ENCODE peak calls at places on chromosome 15, in four cellular contexts. D, P, J and W are unnamed samples.

GRCh38 chr15:26882616-26883365 is 15.9 kb downstream of the GABRA5 start:
- DNase-seq in J (no peak), D (no peak), P (no peak), W (no peak)

GRCh38 chr15:67366904-67367303 is 112.3 kb downstream of the IQCH start:
- DNase-seq in J (no peak), P (no peak), D (no peak), W (peak; percentile 1)

GRCh38 chr15:75955720-75956119 is 52.0 kb downstream of the FBXO22 start:
- DNase-seq in P (no peak), D (no peak), J (no peak), W (no peak)

GRCh38 chr15:45393851-45394250 is 15.5 kb upstream of the GATM start:
- DNase-seq in D (no peak), P (peak; percentile 59), J (no peak), W (no peak)

GRCh38 chr15:98954411-98954810 is 53.2 kb downstream of the PGPEP1L start:
- DNase-seq in D (no peak), J (no peak), P (no peak), W (peak; percentile 24)

GRCh38 chr15:60444289-60444912 is 34.5 kb downstream of the ICE2 start:
- DNase-seq in P (peak; percentile 28), D (no peak), J (no peak), W (no peak)

GRCh38 chr15:83194527-83194926 is 13.1 kb downstream of the HDGFL3 start:
- DNase-seq in J (no peak), D (no peak), P (no peak), W (no peak)

GRCh38 chr15:87369269-87369668 is 887.3 kb downstream of the NTRK3 start:
- DNase-seq in D (no peak), J (no peak), P (no peak), W (no peak)

GRCh38 chr15:65386376-65386775 is 8.6 kb upstream of the IGDCC3 start:
- DNase-seq in D (no peak), P (no peak), J (no peak), W (no peak)

GRCh38 chr15:72790302-72790955 is 6.9 kb upstream of the ADPGK start:
- DNase-seq in D (no peak), P (no peak), J (no peak), W (no peak)

GRCh38 chr15:25061808-25062550 is 107.2 kb downstream of the SNRPN start:
- DNase-seq in D (no peak), J (no peak), P (no peak), W (no peak)

GRCh38 chr15:77208222-77208621 is 137.3 kb upstream of the TSPAN3 start:
- DNase-seq in J (no peak), D (no peak), P (no peak), W (no peak)

GRCh38 chr15:33580526-33580925 is 269.8 kb downstream of the RYR3 start:
- DNase-seq in D (no peak), J (no peak), P (no peak), W (no peak)

GRCh38 chr15:40942337-40942854 is 10.9 kb upstream of the CHAC1 start:
- DNase-seq in P (no peak), J (no peak), D (no peak), W (no peak)

GRCh38 chr15:40415226-40415625 is 9.6 kb downstream of the IVD start:
- DNase-seq in J (no peak), P (no peak), D (no peak), W (no peak)

GRCh38 chr15:69035205-69035917 is 20.9 kb downstream of the NOX5 start:
- DNase-seq in P (peak; percentile 23), J (peak; percentile 61), D (no peak), W (no peak)

GRCh38 chr15:75452968-75453702 is 1.6 kb upstream of the SIN3A start:
- DNase-seq in J (no peak), P (peak; percentile 42), D (peak; percentile 21), W (peak; percentile 30)

GRCh38 chr15:28996289-28996688 is 110.5 kb downstream of the APBA2 start:
- DNase-seq in P (no peak), D (no peak), J (no peak), W (no peak)

GRCh38 chr15:66459818-66460615 is 37.5 kb downstream of the SNAPC5 start:
- DNase-seq in D (no peak), P (no peak), J (no peak), W (no peak)

GRCh38 chr15:78000089-78000926 is 77.2 kb downstream of the TBC1D2B start:
- DNase-seq in D (peak; percentile 81), P (peak; percentile 62), J (peak; percentile 57), W (no peak)

GRCh38 chr15:77637851-77638402 is 5.2 kb upstream of the LINGO1 start:
- DNase-seq in J (no peak), D (no peak), P (no peak), W (no peak)

GRCh38 chr15:72964135-72964534 is 88.1 kb upstream of the NEO1 start:
- DNase-seq in P (no peak), J (no peak), D (no peak), W (no peak)

GRCh38 chr15:29939404-29939803 is 117.1 kb upstream of the TJP1 start:
- DNase-seq in J (no peak), D (no peak), P (no peak), W (no peak)

GRCh38 chr15:78726870-78727551 is 84.3 kb downstream of the ADAMTS7 start:
- DNase-seq in D (peak; percentile 70), P (peak; percentile 28), J (peak; percentile 82), W (no peak)

GRCh38 chr15:91202510-91202909 is 102.5 kb downstream of the SV2B start:
- DNase-seq in P (no peak), D (no peak), J (no peak), W (no peak)

GRCh38 chr15:68818671-68819450 is 1.8 kb downstream of the ANP32A start:
- DNase-seq in J (peak; percentile 59), P (peak; percentile 24), D (no peak), W (no peak)

GRCh38 chr15:98855815-98856539 is 151.6 kb downstream of the PGPEP1L start:
- DNase-seq in D (no peak), J (no peak), P (no peak), W (no peak)

GRCh38 chr15:40762919-40763800 is 708 bp upstream of the GCHFR start:
- DNase-seq in J (peak; percentile 87), D (no peak), P (peak; percentile 85), W (no peak)

GRCh38 chr15:69017978-69018377 is 3.5 kb downstream of the NOX5 start:
- DNase-seq in P (peak; percentile 71), D (no peak), J (peak; percentile 28), W (no peak)

GRCh38 chr15:59997070-59997701 is 6.9 kb upstream of the FOXB1 start:
- DNase-seq in J (peak; percentile 53), D (no peak), P (no peak), W (no peak)

GRCh38 chr15:60134609-60135008 is 130.5 kb downstream of the FOXB1 start:
- DNase-seq in J (no peak), D (no peak), P (no peak), W (no peak)

GRCh38 chr15:77986891-77987764 is 90.4 kb downstream of the TBC1D2B start:
- DNase-seq in P (no peak), D (no peak), J (no peak), W (no peak)

GRCh38 chr15:101127503-101128076 is 124.3 kb downstream of the CHSY1 start:
- DNase-seq in D (peak; percentile 15), P (peak; percentile 24), J (no peak), W (peak; percentile 82)

GRCh38 chr15:77112819-77113569 is 42.1 kb upstream of the TSPAN3 start:
- DNase-seq in P (no peak), D (no peak), J (no peak), W (no peak)

GRCh38 chr15:62406268-62406667 is 241.2 kb upstream of the C2CD4B start:
- DNase-seq in J (no peak), P (no peak), D (no peak), W (no peak)

GRCh38 chr15:77064539-77065308 is 6.2 kb downstream of the TSPAN3 start:
- DNase-seq in P (no peak), D (no peak), J (peak; percentile 20), W (no peak)

GRCh38 chr15:95912280-95912625 is 418.2 kb upstream of the NR2F2 start:
- DNase-seq in D (no peak), J (no peak), P (peak; percentile 66), W (no peak)
- TF ChIP-seq SP1 in D (no peak), J (no peak), P (no peak), W (no peak)

GRCh38 chr15:49435201-49435600 is 12.2 kb downstream of the FGF7 start:
- DNase-seq in D (no peak), J (no peak), P (no peak), W (no peak)
- TF ChIP-seq YY1 in D (no peak), J (no peak), P (no peak), W (no peak)

GRCh38 chr15:70237626-70238025 is 139.9 kb upstream of the TLE3 start:
- DNase-seq in J (no peak), P (no peak), D (no peak), W (no peak)

GRCh38 chr15:70238917-70239316 is 141.2 kb upstream of the TLE3 start:
- DNase-seq in P (no peak), J (no peak), D (no peak), W (no peak)

GRCh38 chr15:70234256-70234965 is 136.7 kb upstream of the TLE3 start:
- DNase-seq in P (no peak), D (no peak), J (no peak), W (no peak)

GRCh38 chr15:70235347-70235746 is 137.6 kb upstream of the TLE3 start:
- DNase-seq in D (no peak), J (no peak), P (no peak), W (no peak)

GRCh38 chr15:70236306-70237103 is 138.8 kb upstream of the TLE3 start:
- DNase-seq in J (no peak), D (no peak), P (no peak), W (no peak)
- TF ChIP-seq SP1 in J (no peak), D (no peak), P (no peak), W (no peak)

DNA sequence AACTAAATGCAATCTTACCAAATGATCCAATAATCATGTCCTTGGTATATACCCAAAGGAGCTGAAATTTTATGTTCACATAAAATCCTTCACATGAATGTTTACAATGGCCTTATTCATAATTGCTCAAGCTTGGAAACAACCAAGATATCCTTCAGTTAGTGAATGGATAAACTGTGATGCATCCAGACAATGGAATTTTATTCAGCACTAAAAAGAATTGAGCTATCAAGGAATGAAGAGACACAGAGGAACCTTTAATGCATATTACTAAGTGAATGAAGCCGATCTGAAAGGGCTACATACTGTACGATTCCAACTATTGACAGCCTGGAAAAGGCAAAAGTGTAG is 168.4 kb downstream of the PDE8A start:
- DNase-seq in D (no peak), J (no peak), P (no peak), W (no peak)
- TF ChIP-seq YY1 in D (no peak), J (no peak), P (no peak), W (no peak)

DNA sequence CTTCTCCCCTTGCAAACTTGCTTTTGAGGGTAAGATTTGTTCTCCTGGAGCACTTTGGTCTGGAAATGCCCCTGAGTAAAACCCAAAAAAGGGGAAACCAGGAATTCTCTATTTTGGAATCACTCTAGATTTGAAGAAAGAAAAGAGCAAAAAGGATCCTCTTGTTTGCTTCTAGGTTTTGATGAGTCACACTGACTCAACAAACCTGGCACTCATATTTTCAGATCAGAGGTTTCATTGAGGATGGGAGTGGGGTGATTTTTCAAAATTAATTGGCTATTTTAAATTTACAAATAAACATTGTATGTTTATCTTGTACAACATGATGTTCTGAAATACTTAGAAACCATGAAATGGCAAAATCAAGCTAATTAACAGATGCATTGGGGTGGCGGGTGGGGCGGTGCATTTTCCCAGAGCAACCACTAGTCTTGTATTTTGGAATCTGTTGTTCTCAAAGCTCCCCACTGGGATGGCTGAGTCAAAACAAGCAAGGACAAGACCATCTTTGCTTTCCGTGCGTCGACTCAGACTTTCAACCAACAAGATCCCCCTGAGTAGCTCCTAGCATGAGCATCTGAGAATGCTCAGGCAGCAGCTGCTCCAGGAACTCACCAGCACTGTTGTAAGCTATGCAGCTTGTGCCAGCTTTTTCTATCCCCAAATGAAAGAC is 451.4 kb downstream of the WDR72 start:
- DNase-seq in P (no peak), D (no peak), J (no peak), W (no peak)
- TF ChIP-seq SP1 in P (no peak), D (no peak), J (no peak), W (no peak)

GRCh38 chr15:71329041-71329440 is 213.8 kb downstream of the THSD4 start:
- DNase-seq in P (no peak), D (no peak), J (no peak), W (no peak)
- TF ChIP-seq YY1 in P (no peak), D (no peak), J (no peak), W (no peak)